ENCODE peak calls at places on chromosome 17, in six cellular contexts. E is substantia nigra; G is left lung; Z is heart right ventricle; A is CD4-positive, CD25-positive, alpha-beta regulatory T cell; W is CD4-positive, alpha-beta T cell. L is an unnamed sample.

GRCh38 chr17:30599424-30600061 is 122.3 kb downstream of the GOSR1 start:
- DNase-seq in A (no peak), Z (no peak), E (no peak), W (no peak), G (no peak), L (no peak)

GRCh38 chr17:61646482-61646881 is 55.5 kb upstream of the NACA2 start:
- DNase-seq in W (no peak), E (no peak), A (no peak), G (no peak), Z (no peak), L (no peak)

GRCh38 chr17:17070931-17071330 is 28.7 kb downstream of the MPRIP start:
- DNase-seq in E (no peak), Z (no peak), W (no peak), A (no peak), G (no peak), L (no peak)

GRCh38 chr17:51191895-51192294 is 25.7 kb downstream of the NME2 start:
- DNase-seq in G (no peak), A (no peak), Z (no peak), E (no peak), W (no peak), L (no peak)

GRCh38 chr17:9829343-9829742 is 3.6 kb downstream of the GLP2R start:
- DNase-seq in Z (no peak), W (no peak), E (no peak), G (no peak), A (no peak), L (no peak)

GRCh38 chr17:60959696-60960095 is 282.0 kb downstream of the BCAS3 start:
- DNase-seq in E (no peak), Z (no peak), A (no peak), G (no peak), W (no peak), L (no peak)

GRCh38 chr17:7549401-7550055 is 670 bp downstream of the TNFSF12 start:
- DNase-seq in Z (no peak), W (peak; percentile 27), E (no peak), A (peak; percentile 42), G (no peak), L (peak; percentile 39)

GRCh38 chr17:9104370-9105041 is 83.2 kb downstream of the NTN1 start:
- DNase-seq in A (no peak), G (no peak), W (no peak), Z (peak; percentile 74), E (no peak), L (no peak)

GRCh38 chr17:28643979-28644781 is 778 bp downstream of the BLTP2 start:
- DNase-seq in A (no peak), W (no peak), G (peak; percentile 83), E (no peak), Z (peak; percentile 18), L (no peak)

GRCh38 chr17:28644782-28645575 is at the start of gene BLTP2:
- DNase-seq in A (peak; percentile 93), G (peak; percentile 99), W (peak; percentile 95), E (peak; percentile 90), Z (peak; percentile 97), L (peak; percentile 93)

GRCh38 chr17:28648698-28649097 is 3.7 kb upstream of the BLTP2 start:
- DNase-seq in E (no peak), Z (peak; percentile 26), A (no peak), W (no peak), G (no peak), L (no peak)

GRCh38 chr17:28646039-28646754 is 1.2 kb upstream of the BLTP2 start:
- DNase-seq in G (no peak), Z (no peak), E (no peak), A (no peak), W (no peak), L (no peak)

DNA sequence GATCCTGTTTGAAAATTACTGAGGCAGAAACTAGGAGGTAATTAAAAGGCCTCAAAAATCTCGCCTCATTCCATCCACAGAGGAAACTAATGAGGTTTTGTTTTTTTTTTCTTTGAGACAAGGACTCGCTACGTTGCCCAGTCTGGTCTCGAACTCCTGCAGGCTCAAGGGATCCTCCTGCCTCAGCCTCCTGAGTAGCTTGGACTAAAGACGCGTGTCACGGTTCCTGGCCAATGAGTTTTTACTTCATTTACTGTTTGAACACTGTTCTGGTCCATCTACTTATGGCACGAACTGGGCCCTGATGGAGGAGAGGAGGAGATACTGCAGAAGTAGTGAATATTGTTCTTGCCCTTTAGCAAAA is 600 bp upstream of the BLTP2 start:
- DNase-seq in G (no peak), A (no peak), Z (no peak), E (no peak), W (no peak), L (no peak)
- H3K27ac ChIP-seq in G (peak overlapping the region; percentile 92), A (peak overlapping the region; percentile 94), Z (peak overlapping the region; percentile 96), E (peak overlapping the region; percentile 85), W (peak overlapping the region; percentile 76), L (peak overlapping the region; percentile 85)

GRCh38 chr17:35255316-35255715 is 12.4 kb downstream of the SLFN5 start:
- DNase-seq in G (no peak), W (no peak), A (no peak), Z (no peak), E (no peak), L (no peak)

GRCh38 chr17:35254107-35254802 is 11.4 kb downstream of the SLFN5 start:
- DNase-seq in G (no peak), W (no peak), Z (no peak), E (no peak), A (no peak), L (no peak)

GRCh38 chr17:35256629-35257028 is 13.8 kb downstream of the SLFN5 start:
- DNase-seq in A (no peak), W (no peak), E (no peak), Z (no peak), G (no peak), L (no peak)

GRCh38 chr17:35257080-35257701 is 14.3 kb downstream of the SLFN5 start:
- DNase-seq in Z (peak; percentile 37), E (no peak), W (no peak), A (no peak), G (peak; percentile 50), L (no peak)

DNA sequence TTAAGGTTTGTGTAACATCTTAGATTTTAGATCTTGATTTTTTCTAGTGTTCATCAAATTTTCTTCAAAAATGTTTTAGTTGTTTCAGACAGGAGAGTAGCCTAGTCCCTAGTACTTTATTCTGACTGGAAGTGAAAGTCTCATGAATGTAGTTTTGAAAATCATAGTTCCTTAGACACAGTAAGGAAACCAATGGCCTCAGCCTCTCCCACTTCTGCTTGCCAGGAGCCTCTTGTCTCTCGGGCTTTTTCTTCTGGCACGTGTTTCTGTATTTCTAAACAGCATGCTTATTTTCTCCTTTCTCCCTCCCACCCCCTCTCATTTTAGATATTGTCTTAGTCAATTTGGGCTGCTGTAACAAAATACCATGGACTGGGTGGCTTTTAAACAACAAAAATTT is 9.8 kb downstream of the SLFN5 start:
- DNase-seq in A (no peak), W (no peak), E (no peak), G (no peak), Z (no peak), L (no peak)
- H3K27ac ChIP-seq in A (peak overlapping the region; percentile 55), W (peak overlapping the region; percentile 5), E (no peak overlapping the region), G (no peak overlapping the region), Z (no peak overlapping the region), L (no peak overlapping the region)

DNA sequence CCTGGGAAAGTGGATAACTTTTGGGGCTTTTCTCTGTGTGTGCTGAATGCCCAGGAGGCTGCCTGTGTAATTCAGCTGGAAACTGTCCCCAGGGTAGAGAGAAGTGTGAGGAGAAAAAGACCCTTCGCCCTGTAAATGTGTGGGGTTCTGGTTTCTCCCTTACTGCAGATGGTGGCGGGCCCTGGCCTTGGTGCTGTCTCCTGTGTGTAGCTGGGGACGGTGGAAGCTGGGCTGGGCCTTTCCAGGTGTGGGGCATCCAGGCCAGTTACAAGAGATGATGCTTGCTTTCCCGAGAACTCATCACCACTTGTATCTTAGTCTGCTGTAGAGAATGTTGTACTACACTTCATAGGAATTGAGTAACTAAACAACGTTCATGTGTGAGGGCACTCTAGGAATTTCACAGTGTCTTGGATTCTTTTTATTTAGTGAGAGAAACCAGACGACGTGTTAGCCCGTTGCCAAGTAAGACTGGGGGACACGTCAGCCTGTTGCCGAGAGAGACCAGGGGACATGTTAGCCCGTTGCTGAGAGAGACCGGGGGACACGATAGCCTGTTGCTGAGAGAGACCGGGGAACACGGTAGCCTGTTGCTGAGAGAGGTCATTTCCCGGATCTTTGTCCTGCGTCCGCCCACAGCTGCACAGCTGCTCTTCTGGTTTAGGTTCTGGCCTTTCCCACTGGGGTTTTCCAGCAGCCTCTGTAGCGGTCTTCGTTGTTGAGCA is 43.1 kb downstream of the TBCD start:
- DNase-seq in W (no peak), G (no peak), A (no peak), E (no peak), Z (no peak), L (no peak)
- H3K27ac ChIP-seq in W (no peak overlapping the region), G (no peak overlapping the region), A (no peak overlapping the region), E (no peak overlapping the region), Z (peak overlapping the region; percentile 85), L (no peak overlapping the region)

GRCh38 chr17:68792042-68792685 is 163.0 kb downstream of the ABCA8 start:
- DNase-seq in E (no peak), G (no peak), A (no peak), Z (no peak), W (no peak), L (no peak)

GRCh38 chr17:68790481-68790880 is 164.7 kb downstream of the ABCA8 start:
- DNase-seq in G (no peak), A (no peak), E (no peak), W (no peak), Z (no peak), L (no peak)

GRCh38 chr17:68794636-68795503 is 160.3 kb downstream of the ABCA8 start:
- DNase-seq in G (no peak), E (peak; percentile 43), W (no peak), Z (no peak), A (no peak), L (peak; percentile 64)

GRCh38 chr17:68790931-68791330 is 164.3 kb downstream of the ABCA8 start:
- DNase-seq in E (no peak), W (no peak), Z (no peak), A (no peak), G (no peak), L (no peak)

GRCh38 chr17:68792873-68793272 is 162.3 kb downstream of the ABCA8 start:
- DNase-seq in A (no peak), W (no peak), E (no peak), Z (no peak), G (no peak), L (no peak)
- H3K27ac ChIP-seq in A (no peak overlapping the region), W (no peak overlapping the region), E (peak overlapping the region; percentile 94), Z (peak overlapping the region; percentile 84), G (peak overlapping the region; percentile 37), L (peak overlapping the region; percentile 99)

GRCh38 chr17:48596735-48597491 is 3.3 kb upstream of the HOXB5 start:
- DNase-seq in Z (no peak), E (no peak), G (no peak), A (no peak), W (no peak), L (no peak)
- H3K27ac ChIP-seq in Z (no peak overlapping the region), E (no peak overlapping the region), G (peak overlapping the region; percentile 82), A (no peak overlapping the region), W (no peak overlapping the region), L (no peak overlapping the region)

GRCh38 chr17:77148959-77149510 is 8.3 kb downstream of the SEC14L1 start:
- DNase-seq in E (no peak), W (no peak), Z (no peak), A (no peak), G (no peak), L (no peak)
- H3K27ac ChIP-seq in E (peak overlapping the region; percentile 54), W (no peak overlapping the region), Z (peak overlapping the region; percentile 94), A (no peak overlapping the region), G (peak overlapping the region; percentile 88), L (peak overlapping the region; percentile 56)

DNA sequence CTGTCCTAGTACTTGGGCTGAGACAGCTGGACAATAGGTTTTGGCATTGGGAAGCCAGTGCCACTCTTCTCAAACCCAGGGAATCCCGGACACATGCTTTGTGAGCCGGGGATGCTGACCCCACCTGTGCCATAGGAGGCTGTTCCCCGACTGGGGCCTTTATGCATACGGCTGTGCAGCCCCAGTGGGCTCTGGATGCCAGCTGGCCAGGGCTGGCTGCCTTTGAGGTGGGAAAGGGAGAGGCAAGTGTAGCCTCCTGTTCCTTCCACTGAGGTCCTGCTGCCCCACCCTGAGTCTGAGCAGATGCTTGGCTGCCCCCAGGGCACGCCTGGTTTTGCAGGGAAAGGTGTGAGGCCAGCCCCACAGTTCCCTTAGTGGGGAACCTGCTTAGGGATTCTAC is 105.7 kb downstream of the CCDC182 start:
- DNase-seq in Z (no peak), W (no peak), G (no peak), A (no peak), E (no peak), L (no peak)
- H3K27ac ChIP-seq in Z (no peak overlapping the region), W (no peak overlapping the region), G (no peak overlapping the region), A (no peak overlapping the region), E (no peak overlapping the region), L (no peak overlapping the region)